ENCODE peak calls at places on chromosomes 12 and 14, in ten cellular contexts. E, K, H, S, P, R, J, V, W and U are unnamed samples.

GRCh38 chr14:104386281-104386841 is 193.2 kb upstream of the C14orf180 start:
- DNase-seq in E (no peak), K (peak; percentile 9), H (peak; percentile 14), S (no peak), P (no peak), R (peak; percentile 95), J (no peak), V (no peak), W (no peak), U (no peak)

GRCh38 chr12:108773798-108774788 is 42.8 kb upstream of the CORO1C start:
- DNase-seq in E (peak; percentile 79), K (peak; percentile 87), H (peak; percentile 91), S (peak; percentile 70), P (peak; percentile 22), R (no peak), J (peak; percentile 91), V (no peak), W (no peak), U (no peak)

GRCh38 chr14:35229495-35230089 is 62.6 kb upstream of the PSMA6 start:
- DNase-seq in E (no peak), K (no peak), H (no peak), S (no peak), P (no peak), R (peak; percentile 86), J (no peak), V (no peak), W (peak; percentile 61), U (no peak)

GRCh38 chr14:105381446-105382342 is 16.6 kb upstream of the TEX22 start:
- DNase-seq in E (no peak), K (no peak), H (no peak), S (no peak), P (no peak), R (no peak), J (no peak), V (no peak), W (no peak), U (no peak)

GRCh38 chr12:82574191-82574590 is 112.5 kb upstream of the TMTC2 start:
- DNase-seq in E (no peak), K (no peak), H (no peak), S (no peak), P (no peak), R (no peak), J (peak; percentile 57), V (no peak), W (no peak), U (no peak)

GRCh38 chr12:119444462-119445044 is 110.0 kb downstream of the CCDC60 start:
- DNase-seq in E (peak; percentile 85), K (peak; percentile 15), H (no peak), S (peak; percentile 46), P (peak; percentile 76), R (peak; percentile 82), J (peak; percentile 3), V (peak; percentile 27), W (peak; percentile 83), U (peak; percentile 16)

GRCh38 chr12:111840831-111841230 is 1.2 kb upstream of the MAPKAPK5 start:
- DNase-seq in E (no peak), K (no peak), H (no peak), S (no peak), P (no peak), R (no peak), J (no peak), V (no peak), W (no peak), U (no peak)

GRCh38 chr14:93085916-93086315 is 29.8 kb downstream of the ITPK1 start:
- DNase-seq in E (peak; percentile 16), K (no peak), H (no peak), S (no peak), P (peak; percentile 85), R (no peak), J (peak; percentile 55), V (no peak), W (peak; percentile 45), U (no peak)

GRCh38 chr12:116188581-116188980 is 88.9 kb downstream of the MED13L start:
- DNase-seq in E (no peak), K (no peak), H (no peak), S (no peak), P (no peak), R (no peak), J (no peak), V (no peak), W (no peak), U (no peak)

GRCh38 chr12:47753021-47754001 is 5.4 kb downstream of the RAPGEF3 start:
- DNase-seq in E (no peak), K (no peak), H (peak; percentile 86), S (peak; percentile 83), P (no peak), R (peak; percentile 87), J (peak; percentile 61), V (no peak), W (peak; percentile 64), U (no peak)

GRCh38 chr12:77685112-77685511 is 145.6 kb upstream of the NAV3 start:
- DNase-seq in E (peak; percentile 76), K (peak; percentile 78), H (peak; percentile 31), S (peak; percentile 39), P (peak; percentile 85), R (peak; percentile 76), J (peak; percentile 60), V (no peak), W (peak; percentile 80), U (peak; percentile 33)

GRCh38 chr14:37745657-37746056 is 150.2 kb downstream of the TTC6 start:
- DNase-seq in E (no peak), K (no peak), H (no peak), S (no peak), P (no peak), R (no peak), J (no peak), V (no peak), W (no peak), U (no peak)

DNA sequence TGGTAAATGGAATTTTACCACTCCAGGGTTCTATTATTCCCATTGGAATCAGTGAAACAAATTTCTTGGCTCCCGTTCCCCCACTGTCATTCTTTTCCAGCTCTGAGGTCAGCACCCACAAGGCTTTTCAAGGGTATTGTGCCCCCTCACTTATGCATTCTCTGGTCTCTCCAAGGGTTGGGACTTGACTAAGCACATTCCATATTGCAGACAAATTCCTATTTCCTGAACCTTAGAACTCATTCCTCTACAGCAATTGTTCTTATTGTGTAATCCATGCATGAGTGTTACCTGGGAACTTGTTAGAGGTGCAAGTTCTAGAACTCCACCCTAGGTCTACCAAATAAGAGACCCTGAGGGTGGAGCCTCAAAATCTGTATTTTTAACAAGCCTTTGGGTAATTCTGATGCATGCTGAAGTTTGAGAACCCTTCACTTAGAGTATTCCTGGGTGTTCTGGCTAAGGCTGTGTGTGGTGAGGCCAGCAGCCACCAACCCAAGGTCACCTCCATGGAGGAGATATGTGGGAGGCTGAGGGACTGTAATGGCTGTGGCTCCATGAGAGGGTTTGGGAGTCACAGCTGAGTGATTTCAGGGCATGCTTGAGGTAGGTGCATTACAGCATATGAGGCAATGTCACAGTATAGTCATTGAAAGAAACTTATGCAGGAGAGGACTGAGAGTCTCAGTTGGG is 150.9 kb downstream of the TTC6 start:
- DNase-seq in E (no peak), K (no peak), H (no peak), S (no peak), P (no peak), R (no peak), J (no peak), V (no peak), W (peak; percentile 2), U (no peak)
- H3K27ac ChIP-seq in E (no peak overlapping the region), K (no peak overlapping the region), H (no peak overlapping the region), S (no peak overlapping the region), P (no peak overlapping the region), R (no peak overlapping the region), J (no peak overlapping the region), V (no peak overlapping the region), W (no peak overlapping the region), U (no peak overlapping the region)

DNA sequence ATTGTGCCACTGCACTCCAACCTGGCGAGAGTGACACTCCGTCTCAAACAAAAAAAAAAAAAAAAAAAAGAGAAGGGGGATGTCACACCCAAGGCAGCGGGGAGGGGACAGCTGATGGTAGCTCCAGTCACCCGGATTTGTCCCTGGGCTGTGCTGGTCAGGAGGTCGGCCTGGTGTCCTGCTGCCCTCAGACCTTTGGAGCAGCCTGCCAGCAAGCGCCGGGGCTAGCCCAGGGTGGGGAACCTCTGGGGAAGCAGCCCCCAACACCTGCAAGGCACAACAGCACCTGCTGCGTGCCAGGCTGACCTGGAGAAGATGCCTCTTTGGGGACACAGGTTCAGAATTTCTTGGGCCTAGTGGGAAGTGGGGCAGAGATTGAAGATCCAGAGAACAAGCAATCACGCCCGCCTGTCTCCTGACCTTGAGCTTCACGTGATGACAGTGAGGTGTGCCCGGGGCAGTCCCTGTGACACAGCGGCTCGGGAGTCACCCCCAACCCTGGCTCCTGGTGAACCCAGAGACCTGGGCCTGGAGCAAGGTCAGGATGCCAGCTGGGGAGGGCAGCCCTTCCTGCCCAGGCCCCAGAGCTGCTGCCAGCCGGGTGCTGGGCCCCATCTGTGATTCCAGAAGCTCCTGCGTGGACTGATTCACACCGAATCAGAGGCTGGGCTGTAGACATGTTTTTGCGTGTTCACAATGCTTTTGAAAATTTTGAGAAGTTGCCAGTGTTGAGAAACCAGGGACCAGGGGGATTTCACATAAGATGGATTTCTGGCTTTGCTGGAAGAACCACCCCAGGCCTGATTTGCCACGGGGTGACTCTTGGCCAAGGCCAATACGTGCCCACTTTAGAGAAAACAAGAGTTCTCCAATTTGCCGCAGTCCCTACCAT is 66.4 kb downstream of the RFLNA start:
- DNase-seq in E (no peak), K (no peak), H (no peak), S (no peak), P (no peak), R (no peak), J (peak; percentile 56), V (no peak), W (no peak), U (no peak)
- H3K4me1 ChIP-seq in E (peaks cover 40% of the 10 kb centered on the region), K (peaks cover 7% of the 10 kb centered on the region), H (peaks cover 3% of the 10 kb centered on the region), S (peaks cover 12% of the 10 kb centered on the region), P (no peaks in the 10 kb centered on the region), R (peaks cover 59% of the 10 kb centered on the region), J (peaks cover 11% of the 10 kb centered on the region), V (no peaks in the 10 kb centered on the region), W (no peaks in the 10 kb centered on the region), U (no peaks in the 10 kb centered on the region)

DNA sequence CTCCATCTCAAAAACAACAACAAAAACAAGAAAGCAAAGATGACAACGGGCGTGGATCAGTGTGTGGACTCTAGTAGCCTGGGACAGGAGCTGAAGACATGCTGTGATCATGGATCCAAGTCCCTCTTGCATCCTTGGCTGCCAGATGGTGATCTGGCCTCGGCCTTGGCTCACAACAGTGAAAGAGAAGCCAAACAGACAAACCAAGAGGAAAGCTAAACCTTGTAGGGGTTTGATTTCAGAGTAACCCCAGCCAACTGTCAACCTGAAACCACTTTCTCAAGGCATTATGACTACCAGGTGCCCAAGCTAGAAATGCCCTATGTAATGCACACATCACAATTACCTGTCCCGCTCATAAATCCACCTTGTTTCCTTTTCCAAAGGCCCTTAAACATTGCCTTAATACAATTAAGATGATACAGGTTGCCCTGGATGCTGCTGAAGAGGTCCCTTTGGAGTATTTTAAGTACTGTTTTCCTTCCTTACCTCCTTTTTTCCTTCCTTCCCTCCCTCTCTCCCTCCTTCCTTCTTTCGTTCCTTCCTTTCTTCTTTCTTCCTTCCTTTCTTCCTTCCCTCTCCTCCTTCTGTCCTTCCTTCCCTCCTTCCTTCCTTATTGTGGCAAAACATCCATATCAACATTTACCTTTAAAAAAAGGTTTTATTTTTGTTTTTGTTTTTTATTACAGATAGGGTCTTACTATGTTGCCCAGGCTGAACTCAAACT is 41.4 kb upstream of the NINJ2 start:
- DNase-seq in E (no peak), K (no peak), H (no peak), S (no peak), P (no peak), R (no peak), J (no peak), V (no peak), W (no peak), U (no peak)
- H3K27ac ChIP-seq in E (no peak overlapping the region), K (no peak overlapping the region), H (no peak overlapping the region), S (no peak overlapping the region), P (no peak overlapping the region), R (no peak overlapping the region), J (no peak overlapping the region), V (no peak overlapping the region), W (no peak overlapping the region), U (no peak overlapping the region)

GRCh38 chr12:79559591-79559990 is 131.2 kb downstream of the PAWR start:
- DNase-seq in E (no peak), K (no peak), H (no peak), S (no peak), P (no peak), R (no peak), J (no peak), V (no peak), W (no peak), U (no peak)
- H3K4me1 ChIP-seq in E (peaks cover 29% of the 10 kb centered on the region), K (peaks cover 10% of the 10 kb centered on the region), H (peaks cover 5% of the 10 kb centered on the region), S (peaks cover 2% of the 10 kb centered on the region), P (peaks cover 14% of the 10 kb centered on the region), R (peaks cover 9% of the 10 kb centered on the region), J (no peaks in the 10 kb centered on the region), V (no peaks in the 10 kb centered on the region), W (peaks cover 32% of the 10 kb centered on the region), U (peaks cover 60% of the 10 kb centered on the region)